ENCODE peak calls at places on chromosome 4, in six cellular contexts. X, N, W, L, F and K are unnamed samples.

GRCh38 chr4:126593626-126594025 is 1039.1 kb upstream of the INTU start:
- DNase-seq in X (no peak), N (no peak), W (no peak), L (no peak), F (no peak), K (no peak)

GRCh38 chr4:53748328-53748772 is 157.1 kb upstream of the LNX1 start:
- DNase-seq in X (no peak), N (no peak), W (no peak), L (no peak), F (no peak), K (no peak)

GRCh38 chr4:8307126-8307525 is 37.6 kb downstream of the HTRA3 start:
- DNase-seq in X (peak), N (no peak), W (no peak), L (no peak), F (no peak), K (no peak)

GRCh38 chr4:108937066-108937465 is 174.2 kb upstream of the ETNPPL start:
- DNase-seq in X (no peak), N (no peak), W (no peak), L (no peak), F (peak), K (no peak)

GRCh38 chr4:118953276-118953675 is 64.6 kb downstream of the SYNPO2 start:
- DNase-seq in X (no peak), N (no peak), W (no peak), L (no peak), F (peak), K (no peak)

GRCh38 chr4:151114986-151115385 is 15.6 kb downstream of the RPS3A start:
- DNase-seq in X (no peak), N (no peak), W (no peak), L (peak), F (peak), K (no peak)

GRCh38 chr4:182486895-182487294 is 243.7 kb downstream of the TENM3 start:
- DNase-seq in X (no peak), N (no peak), W (no peak), L (peak), F (peak), K (no peak)

GRCh38 chr4:86927843-86928395 is 6.9 kb upstream of the AFF1 start:
- DNase-seq in X (no peak), N (peak), W (no peak), L (peak), F (peak), K (peak)

GRCh38 chr4:123052007-123052406 is 129.6 kb upstream of the NUDT6 start:
- DNase-seq in X (no peak), N (no peak), W (no peak), L (no peak), F (no peak), K (no peak)

GRCh38 chr4:81754169-81754568 is 282.5 kb upstream of the RASGEF1B start:
- DNase-seq in X (no peak), N (no peak), W (no peak), L (no peak), F (no peak), K (no peak)

GRCh38 chr4:83855044-83855443 is 319.1 kb downstream of the GPAT3 start:
- DNase-seq in X (no peak), N (peak), W (no peak), L (peak), F (peak), K (peak)

GRCh38 chr4:84286048-84286447 is 213.0 kb downstream of the NKX6-1 start:
- DNase-seq in X (no peak), N (no peak), W (no peak), L (no peak), F (no peak), K (no peak)

GRCh38 chr4:6228158-6229067 is 28.1 kb upstream of the JAKMIP1 start:
- DNase-seq in X (peak), N (no peak), W (no peak), L (no peak), F (no peak), K (no peak)
- TF ChIP-seq CTCF in X (no peak), N (no peak), W (no peak), L (no peak), F (no peak), K (no peak)

GRCh38 chr4:25790024-25790423 is 72.8 kb downstream of the SEL1L3 start:
- DNase-seq in X (no peak), N (no peak), W (no peak), L (no peak), F (no peak), K (no peak)

GRCh38 chr4:25788839-25789238 is 73.9 kb downstream of the SEL1L3 start:
- DNase-seq in X (no peak), N (no peak), W (no peak), L (no peak), F (no peak), K (no peak)

GRCh38 chr4:25795091-25795490 is 67.7 kb downstream of the SEL1L3 start:
- DNase-seq in X (no peak), N (no peak), W (no peak), L (no peak), F (no peak), K (no peak)

GRCh38 chr4:25792843-25793242 is 69.9 kb downstream of the SEL1L3 start:
- DNase-seq in X (no peak), N (no peak), W (no peak), L (no peak), F (no peak), K (no peak)

GRCh38 chr4:25792200-25792791 is 70.5 kb downstream of the SEL1L3 start:
- DNase-seq in X (no peak), N (peak), W (no peak), L (no peak), F (peak), K (no peak)
- TF ChIP-seq CTCF in X (no peak), N (peak), W (no peak), L (peak), F (no peak), K (no peak)

DNA sequence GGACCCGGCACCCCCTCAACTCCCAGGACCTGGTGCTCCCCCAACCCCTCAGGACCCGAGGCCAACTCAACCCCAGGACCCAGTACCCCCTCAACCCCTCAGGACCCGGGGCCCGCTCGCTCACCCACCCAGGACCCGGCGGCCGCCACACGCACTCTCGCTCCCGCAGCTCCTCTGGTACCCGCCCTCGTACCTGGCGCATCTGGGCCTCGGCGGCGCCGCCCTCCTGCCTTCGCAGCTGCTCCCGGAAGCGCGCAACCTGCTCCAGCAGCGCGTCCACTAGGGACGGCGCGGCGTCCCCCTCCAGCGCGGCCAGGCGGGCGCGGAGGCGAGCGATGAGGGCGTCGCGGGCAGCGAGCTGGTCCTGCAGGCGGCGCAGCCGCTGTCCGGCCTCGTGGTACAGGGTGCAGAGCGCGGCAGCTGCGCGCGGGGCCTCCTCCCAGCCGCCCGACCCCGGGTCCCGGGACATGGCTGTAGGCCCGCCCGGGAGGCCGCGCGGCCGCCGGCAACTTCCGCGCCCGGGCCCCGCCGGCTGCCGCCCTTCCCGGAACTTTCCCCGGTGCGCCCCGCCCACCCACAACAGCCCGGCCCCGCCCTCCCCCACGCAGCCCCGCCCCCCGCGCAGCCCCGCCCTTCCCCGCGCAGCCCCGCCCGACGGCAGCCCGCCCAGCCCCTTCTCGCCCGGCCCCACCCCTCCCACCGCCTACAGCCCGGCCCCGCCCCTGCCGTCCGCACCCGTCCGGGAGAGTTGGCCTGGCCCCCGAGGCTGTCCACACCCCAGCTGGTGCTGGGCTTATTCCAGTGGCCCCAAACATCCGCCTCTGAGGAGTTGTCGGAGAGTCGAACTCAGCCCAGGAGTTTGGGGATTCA is at the start of gene TNIP2:
- DNase-seq in X (peak), N (peak), W (peak), L (peak), F (peak), K (peak)
- TF ChIP-seq CTCF in X (peak), N (peak), W (no peak), L (no peak), F (peak), K (no peak)

GRCh38 chr4:80335226-80335553 is 340 bp upstream of the CFAP299 start:
- DNase-seq in X (no peak), N (no peak), W (no peak), L (no peak), F (no peak), K (no peak)

GRCh38 chr4:80334568-80334967 is 962 bp upstream of the CFAP299 start:
- DNase-seq in X (no peak), N (no peak), W (no peak), L (no peak), F (no peak), K (no peak)

GRCh38 chr4:80335554-80336358 is at the start of gene CFAP299:
- DNase-seq in X (peak), N (peak), W (no peak), L (peak), F (peak), K (peak)

GRCh38 chr4:80340036-80340435 is 4.5 kb downstream of the CFAP299 start:
- DNase-seq in X (no peak), N (no peak), W (no peak), L (no peak), F (no peak), K (no peak)

DNA sequence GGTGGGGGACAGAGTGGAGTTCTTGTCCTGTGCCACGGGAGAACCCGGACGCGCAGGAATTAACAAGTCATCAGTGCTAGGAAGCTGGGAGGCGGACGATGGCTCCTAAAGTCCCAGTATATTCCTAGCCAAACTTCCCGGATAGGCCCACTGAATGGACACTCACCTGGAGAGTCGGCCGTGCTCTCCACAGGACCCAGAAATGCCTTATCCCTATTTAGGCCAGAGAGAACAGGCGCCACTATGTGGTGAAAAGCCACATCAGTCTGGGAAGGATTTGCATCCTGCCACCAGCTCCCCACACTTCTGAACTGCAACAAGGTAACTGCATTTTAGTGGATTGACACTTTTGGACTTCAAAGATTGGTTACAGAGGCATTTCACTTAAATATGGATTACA is 1.1 kb downstream of the CFAP299 start:
- DNase-seq in X (no peak), N (peak), W (no peak), L (peak), F (peak), K (no peak)
- TF ChIP-seq CTCF in X (peak), N (peak), W (no peak), L (peak), F (peak), K (peak)

GRCh38 chr4:73251384-73251783 is 7.2 kb downstream of the ANKRD17 start:
- DNase-seq in X (no peak), N (no peak), W (no peak), L (no peak), F (no peak), K (no peak)
- TF ChIP-seq CTCF in X (no peak), N (peak), W (no peak), L (peak), F (peak), K (no peak)